ENCODE peak calls at places on chromosomes 5 and 9, in ten cellular contexts. One of them, this sample, is unnamed.

GRCh38 chr5:424259-425110 is 18.5 kb upstream of the EXOC3 start:
- DNase-seq in mesothelial cell of epicardium: no peak
- DNase-seq in stimulated activated CD8-positive, alpha-beta memory T cell treated with anti-CD3 and anti-CD28 coated beads, Interleukin-12 subunit alpha, Interleukin-12 subunit beta, amount 100 ng/mL, for 4 hours: no peak
- DNase-seq in central memory CD8-positive, alpha-beta T cell: no peak
- DNase-seq in NCI-H2227 treated with DMSO at 0.1 percent for 48 hours: no peak
- DNase-seq in PC-3: peak; percentile 35
- DNase-seq in NCI-H1417: no peak
- DNase-seq in myocyte: peak; percentile 71
- DNase-seq in RWPE2: no peak
- DNase-seq in CD8-positive, alpha-beta T cell: no peak
- DNase-seq in this sample: no peak

GRCh38 chr9:84151236-84151635 is 170.6 kb downstream of the RMI1 start:
- DNase-seq in mesothelial cell of epicardium: no peak
- DNase-seq in stimulated activated CD8-positive, alpha-beta memory T cell treated with anti-CD3 and anti-CD28 coated beads, Interleukin-12 subunit alpha, Interleukin-12 subunit beta, amount 100 ng/mL, for 4 hours: no peak
- DNase-seq in central memory CD8-positive, alpha-beta T cell: no peak
- DNase-seq in NCI-H2227 treated with DMSO at 0.1 percent for 48 hours: no peak
- DNase-seq in PC-3: no peak
- DNase-seq in NCI-H1417: no peak
- DNase-seq in myocyte: no peak
- DNase-seq in RWPE2: no peak
- DNase-seq in CD8-positive, alpha-beta T cell: no peak
- DNase-seq in this sample: no peak

GRCh38 chr9:104927216-104927911 is 591 bp downstream of the ABCA1 start:
- DNase-seq in mesothelial cell of epicardium: peak; percentile 61
- DNase-seq in stimulated activated CD8-positive, alpha-beta memory T cell treated with anti-CD3 and anti-CD28 coated beads, Interleukin-12 subunit alpha, Interleukin-12 subunit beta, amount 100 ng/mL, for 4 hours: no peak
- DNase-seq in central memory CD8-positive, alpha-beta T cell: peak; percentile 13
- DNase-seq in NCI-H2227 treated with DMSO at 0.1 percent for 48 hours: no peak
- DNase-seq in PC-3: peak; percentile 39
- DNase-seq in NCI-H1417: peak; percentile 3
- DNase-seq in myocyte: peak; percentile 63
- DNase-seq in RWPE2: no peak
- DNase-seq in CD8-positive, alpha-beta T cell: no peak
- DNase-seq in this sample: peak; percentile 67

GRCh38 chr5:171629221-171630005 is 156.2 kb upstream of the SMIM23 start:
- DNase-seq in mesothelial cell of epicardium: no peak
- DNase-seq in stimulated activated CD8-positive, alpha-beta memory T cell treated with anti-CD3 and anti-CD28 coated beads, Interleukin-12 subunit alpha, Interleukin-12 subunit beta, amount 100 ng/mL, for 4 hours: no peak
- DNase-seq in central memory CD8-positive, alpha-beta T cell: no peak
- DNase-seq in NCI-H2227 treated with DMSO at 0.1 percent for 48 hours: no peak
- DNase-seq in PC-3: peak; percentile 34
- DNase-seq in NCI-H1417: no peak
- DNase-seq in myocyte: no peak
- DNase-seq in RWPE2: no peak
- DNase-seq in CD8-positive, alpha-beta T cell: no peak
- DNase-seq in this sample: peak; percentile 48

GRCh38 chr5:39427633-39428032 is 2.9 kb upstream of the DAB2 start:
- DNase-seq in mesothelial cell of epicardium: no peak
- DNase-seq in stimulated activated CD8-positive, alpha-beta memory T cell treated with anti-CD3 and anti-CD28 coated beads, Interleukin-12 subunit alpha, Interleukin-12 subunit beta, amount 100 ng/mL, for 4 hours: no peak
- DNase-seq in central memory CD8-positive, alpha-beta T cell: no peak
- DNase-seq in NCI-H2227 treated with DMSO at 0.1 percent for 48 hours: no peak
- DNase-seq in PC-3: no peak
- DNase-seq in NCI-H1417: no peak
- DNase-seq in myocyte: no peak
- DNase-seq in RWPE2: no peak
- DNase-seq in CD8-positive, alpha-beta T cell: no peak
- DNase-seq in this sample: no peak

GRCh38 chr9:96075757-96076156 is 200.3 kb downstream of the ERCC6L2 start:
- DNase-seq in mesothelial cell of epicardium: no peak
- DNase-seq in stimulated activated CD8-positive, alpha-beta memory T cell treated with anti-CD3 and anti-CD28 coated beads, Interleukin-12 subunit alpha, Interleukin-12 subunit beta, amount 100 ng/mL, for 4 hours: no peak
- DNase-seq in central memory CD8-positive, alpha-beta T cell: no peak
- DNase-seq in NCI-H2227 treated with DMSO at 0.1 percent for 48 hours: no peak
- DNase-seq in PC-3: no peak
- DNase-seq in NCI-H1417: no peak
- DNase-seq in myocyte: no peak
- DNase-seq in RWPE2: no peak
- DNase-seq in CD8-positive, alpha-beta T cell: no peak
- DNase-seq in this sample: no peak

GRCh38 chr5:169302491-169303118 is 1.7 kb upstream of the SLIT3 start:
- DNase-seq in mesothelial cell of epicardium: peak; percentile 87
- DNase-seq in stimulated activated CD8-positive, alpha-beta memory T cell treated with anti-CD3 and anti-CD28 coated beads, Interleukin-12 subunit alpha, Interleukin-12 subunit beta, amount 100 ng/mL, for 4 hours: no peak
- DNase-seq in central memory CD8-positive, alpha-beta T cell: no peak
- DNase-seq in NCI-H2227 treated with DMSO at 0.1 percent for 48 hours: peak; percentile 29
- DNase-seq in PC-3: peak; percentile 80
- DNase-seq in NCI-H1417: peak; percentile 77
- DNase-seq in myocyte: peak; percentile 69
- DNase-seq in RWPE2: no peak
- DNase-seq in CD8-positive, alpha-beta T cell: peak; percentile 5
- DNase-seq in this sample: peak; percentile 74

GRCh38 chr9:17669206-17669605 is 90.3 kb downstream of the SH3GL2 start:
- DNase-seq in mesothelial cell of epicardium: no peak
- DNase-seq in stimulated activated CD8-positive, alpha-beta memory T cell treated with anti-CD3 and anti-CD28 coated beads, Interleukin-12 subunit alpha, Interleukin-12 subunit beta, amount 100 ng/mL, for 4 hours: no peak
- DNase-seq in central memory CD8-positive, alpha-beta T cell: no peak
- DNase-seq in NCI-H2227 treated with DMSO at 0.1 percent for 48 hours: no peak
- DNase-seq in PC-3: no peak
- DNase-seq in NCI-H1417: no peak
- DNase-seq in myocyte: no peak
- DNase-seq in RWPE2: no peak
- DNase-seq in CD8-positive, alpha-beta T cell: no peak
- DNase-seq in this sample: no peak

GRCh38 chr5:10138385-10139057 is 111.2 kb downstream of the ATPSCKMT start:
- DNase-seq in mesothelial cell of epicardium: no peak
- DNase-seq in stimulated activated CD8-positive, alpha-beta memory T cell treated with anti-CD3 and anti-CD28 coated beads, Interleukin-12 subunit alpha, Interleukin-12 subunit beta, amount 100 ng/mL, for 4 hours: no peak
- DNase-seq in central memory CD8-positive, alpha-beta T cell: no peak
- DNase-seq in NCI-H2227 treated with DMSO at 0.1 percent for 48 hours: no peak
- DNase-seq in PC-3: no peak
- DNase-seq in NCI-H1417: no peak
- DNase-seq in myocyte: no peak
- DNase-seq in RWPE2: no peak
- DNase-seq in CD8-positive, alpha-beta T cell: no peak
- DNase-seq in this sample: no peak

GRCh38 chr9:4866239-4866969 is 73.7 kb downstream of the RCL1 start:
- DNase-seq in mesothelial cell of epicardium: no peak
- DNase-seq in stimulated activated CD8-positive, alpha-beta memory T cell treated with anti-CD3 and anti-CD28 coated beads, Interleukin-12 subunit alpha, Interleukin-12 subunit beta, amount 100 ng/mL, for 4 hours: no peak
- DNase-seq in central memory CD8-positive, alpha-beta T cell: no peak
- DNase-seq in NCI-H2227 treated with DMSO at 0.1 percent for 48 hours: no peak
- DNase-seq in PC-3: peak; percentile 73
- DNase-seq in NCI-H1417: no peak
- DNase-seq in myocyte: no peak
- DNase-seq in RWPE2: no peak
- DNase-seq in CD8-positive, alpha-beta T cell: no peak
- DNase-seq in this sample: no peak

GRCh38 chr9:3478549-3478953 is 47.2 kb downstream of the RFX3 start:
- DNase-seq in mesothelial cell of epicardium: no peak
- DNase-seq in stimulated activated CD8-positive, alpha-beta memory T cell treated with anti-CD3 and anti-CD28 coated beads, Interleukin-12 subunit alpha, Interleukin-12 subunit beta, amount 100 ng/mL, for 4 hours: no peak
- DNase-seq in central memory CD8-positive, alpha-beta T cell: no peak
- DNase-seq in NCI-H2227 treated with DMSO at 0.1 percent for 48 hours: no peak
- DNase-seq in PC-3: peak; percentile 27
- DNase-seq in NCI-H1417: no peak
- DNase-seq in myocyte: no peak
- DNase-seq in RWPE2: no peak
- DNase-seq in CD8-positive, alpha-beta T cell: no peak
- DNase-seq in this sample: peak; percentile 82

GRCh38 chr5:132466453-132467291 is 23.9 kb downstream of the IRF1 start:
- DNase-seq in mesothelial cell of epicardium: no peak
- DNase-seq in stimulated activated CD8-positive, alpha-beta memory T cell treated with anti-CD3 and anti-CD28 coated beads, Interleukin-12 subunit alpha, Interleukin-12 subunit beta, amount 100 ng/mL, for 4 hours: no peak
- DNase-seq in central memory CD8-positive, alpha-beta T cell: no peak
- DNase-seq in NCI-H2227 treated with DMSO at 0.1 percent for 48 hours: no peak
- DNase-seq in PC-3: no peak
- DNase-seq in NCI-H1417: no peak
- DNase-seq in myocyte: peak; percentile 81
- DNase-seq in RWPE2: peak; percentile 89
- DNase-seq in CD8-positive, alpha-beta T cell: peak; percentile 53
- DNase-seq in this sample: peak; percentile 18

GRCh38 chr9:74001382-74001781 is 495.8 kb upstream of the RORB start:
- DNase-seq in mesothelial cell of epicardium: no peak
- DNase-seq in stimulated activated CD8-positive, alpha-beta memory T cell treated with anti-CD3 and anti-CD28 coated beads, Interleukin-12 subunit alpha, Interleukin-12 subunit beta, amount 100 ng/mL, for 4 hours: no peak
- DNase-seq in central memory CD8-positive, alpha-beta T cell: no peak
- DNase-seq in NCI-H2227 treated with DMSO at 0.1 percent for 48 hours: no peak
- DNase-seq in PC-3: no peak
- DNase-seq in NCI-H1417: no peak
- DNase-seq in myocyte: no peak
- DNase-seq in RWPE2: no peak
- DNase-seq in CD8-positive, alpha-beta T cell: no peak
- DNase-seq in this sample: no peak

GRCh38 chr9:124267271-124267807 is 9.6 kb downstream of the NEK6 start:
- DNase-seq in mesothelial cell of epicardium: no peak
- DNase-seq in stimulated activated CD8-positive, alpha-beta memory T cell treated with anti-CD3 and anti-CD28 coated beads, Interleukin-12 subunit alpha, Interleukin-12 subunit beta, amount 100 ng/mL, for 4 hours: no peak
- DNase-seq in central memory CD8-positive, alpha-beta T cell: no peak
- DNase-seq in NCI-H2227 treated with DMSO at 0.1 percent for 48 hours: no peak
- DNase-seq in PC-3: peak; percentile 88
- DNase-seq in NCI-H1417: peak; percentile 2
- DNase-seq in myocyte: peak; percentile 96
- DNase-seq in RWPE2: peak; percentile 87
- DNase-seq in CD8-positive, alpha-beta T cell: no peak
- DNase-seq in this sample: peak; percentile 89

GRCh38 chr5:32308951-32309350 is 3.8 kb downstream of the MTMR12 start:
- DNase-seq in mesothelial cell of epicardium: no peak
- DNase-seq in stimulated activated CD8-positive, alpha-beta memory T cell treated with anti-CD3 and anti-CD28 coated beads, Interleukin-12 subunit alpha, Interleukin-12 subunit beta, amount 100 ng/mL, for 4 hours: no peak
- DNase-seq in central memory CD8-positive, alpha-beta T cell: no peak
- DNase-seq in NCI-H2227 treated with DMSO at 0.1 percent for 48 hours: no peak
- DNase-seq in PC-3: no peak
- DNase-seq in NCI-H1417: no peak
- DNase-seq in myocyte: peak; percentile 65
- DNase-seq in RWPE2: no peak
- DNase-seq in CD8-positive, alpha-beta T cell: no peak
- DNase-seq in this sample: no peak

GRCh38 chr9:19122490-19123042 is 4.7 kb downstream of the PLIN2 start:
- DNase-seq in mesothelial cell of epicardium: no peak
- DNase-seq in stimulated activated CD8-positive, alpha-beta memory T cell treated with anti-CD3 and anti-CD28 coated beads, Interleukin-12 subunit alpha, Interleukin-12 subunit beta, amount 100 ng/mL, for 4 hours: no peak
- DNase-seq in central memory CD8-positive, alpha-beta T cell: no peak
- DNase-seq in NCI-H2227 treated with DMSO at 0.1 percent for 48 hours: no peak
- DNase-seq in PC-3: no peak
- DNase-seq in NCI-H1417: no peak
- DNase-seq in myocyte: no peak
- DNase-seq in RWPE2: no peak
- DNase-seq in CD8-positive, alpha-beta T cell: no peak
- DNase-seq in this sample: no peak

GRCh38 chr5:34959323-34959722 is 30.0 kb downstream of the DNAJC21 start:
- DNase-seq in mesothelial cell of epicardium: no peak
- DNase-seq in stimulated activated CD8-positive, alpha-beta memory T cell treated with anti-CD3 and anti-CD28 coated beads, Interleukin-12 subunit alpha, Interleukin-12 subunit beta, amount 100 ng/mL, for 4 hours: no peak
- DNase-seq in central memory CD8-positive, alpha-beta T cell: no peak
- DNase-seq in NCI-H2227 treated with DMSO at 0.1 percent for 48 hours: no peak
- DNase-seq in PC-3: peak; percentile 75
- DNase-seq in NCI-H1417: no peak
- DNase-seq in myocyte: no peak
- DNase-seq in RWPE2: no peak
- DNase-seq in CD8-positive, alpha-beta T cell: no peak
- DNase-seq in this sample: no peak

GRCh38 chr5:9188131-9188530 is 357.7 kb downstream of the SEMA5A start:
- DNase-seq in mesothelial cell of epicardium: no peak
- DNase-seq in stimulated activated CD8-positive, alpha-beta memory T cell treated with anti-CD3 and anti-CD28 coated beads, Interleukin-12 subunit alpha, Interleukin-12 subunit beta, amount 100 ng/mL, for 4 hours: no peak
- DNase-seq in central memory CD8-positive, alpha-beta T cell: no peak
- DNase-seq in NCI-H2227 treated with DMSO at 0.1 percent for 48 hours: no peak
- DNase-seq in PC-3: peak; percentile 61
- DNase-seq in NCI-H1417: no peak
- DNase-seq in myocyte: peak; percentile 52
- DNase-seq in RWPE2: no peak
- DNase-seq in CD8-positive, alpha-beta T cell: no peak
- DNase-seq in this sample: no peak

GRCh38 chr9:111959960-111960359 is 63.3 kb downstream of the UGCG start:
- DNase-seq in mesothelial cell of epicardium: no peak
- DNase-seq in stimulated activated CD8-positive, alpha-beta memory T cell treated with anti-CD3 and anti-CD28 coated beads, Interleukin-12 subunit alpha, Interleukin-12 subunit beta, amount 100 ng/mL, for 4 hours: no peak
- DNase-seq in central memory CD8-positive, alpha-beta T cell: no peak
- DNase-seq in NCI-H2227 treated with DMSO at 0.1 percent for 48 hours: no peak
- DNase-seq in PC-3: peak; percentile 45
- DNase-seq in NCI-H1417: no peak
- DNase-seq in myocyte: no peak
- DNase-seq in RWPE2: no peak
- DNase-seq in CD8-positive, alpha-beta T cell: no peak
- DNase-seq in this sample: no peak

GRCh38 chr5:72767289-72768010 is 49.0 kb upstream of the TNPO1 start:
- DNase-seq in mesothelial cell of epicardium: no peak
- DNase-seq in stimulated activated CD8-positive, alpha-beta memory T cell treated with anti-CD3 and anti-CD28 coated beads, Interleukin-12 subunit alpha, Interleukin-12 subunit beta, amount 100 ng/mL, for 4 hours: no peak
- DNase-seq in central memory CD8-positive, alpha-beta T cell: no peak
- DNase-seq in NCI-H2227 treated with DMSO at 0.1 percent for 48 hours: peak; percentile 8
- DNase-seq in PC-3: peak; percentile 63
- DNase-seq in NCI-H1417: no peak
- DNase-seq in myocyte: no peak
- DNase-seq in RWPE2: no peak
- DNase-seq in CD8-positive, alpha-beta T cell: no peak
- DNase-seq in this sample: peak; percentile 80

GRCh38 chr9:83526901-83527300 is 11.3 kb downstream of the FRMD3 start:
- DNase-seq in mesothelial cell of epicardium: no peak
- DNase-seq in stimulated activated CD8-positive, alpha-beta memory T cell treated with anti-CD3 and anti-CD28 coated beads, Interleukin-12 subunit alpha, Interleukin-12 subunit beta, amount 100 ng/mL, for 4 hours: no peak
- DNase-seq in central memory CD8-positive, alpha-beta T cell: no peak
- DNase-seq in NCI-H2227 treated with DMSO at 0.1 percent for 48 hours: no peak
- DNase-seq in PC-3: no peak
- DNase-seq in NCI-H1417: no peak
- DNase-seq in myocyte: no peak
- DNase-seq in RWPE2: no peak
- DNase-seq in CD8-positive, alpha-beta T cell: no peak
- DNase-seq in this sample: peak; percentile 88

GRCh38 chr9:112700080-112700479 is 17.8 kb downstream of the INIP start:
- DNase-seq in mesothelial cell of epicardium: no peak
- DNase-seq in stimulated activated CD8-positive, alpha-beta memory T cell treated with anti-CD3 and anti-CD28 coated beads, Interleukin-12 subunit alpha, Interleukin-12 subunit beta, amount 100 ng/mL, for 4 hours: no peak
- DNase-seq in central memory CD8-positive, alpha-beta T cell: no peak
- DNase-seq in NCI-H2227 treated with DMSO at 0.1 percent for 48 hours: no peak
- DNase-seq in PC-3: no peak
- DNase-seq in NCI-H1417: no peak
- DNase-seq in myocyte: no peak
- DNase-seq in RWPE2: no peak
- DNase-seq in CD8-positive, alpha-beta T cell: no peak
- DNase-seq in this sample: no peak

GRCh38 chr5:55923177-55923872 is 71.4 kb downstream of the IL6ST start:
- DNase-seq in mesothelial cell of epicardium: no peak
- DNase-seq in stimulated activated CD8-positive, alpha-beta memory T cell treated with anti-CD3 and anti-CD28 coated beads, Interleukin-12 subunit alpha, Interleukin-12 subunit beta, amount 100 ng/mL, for 4 hours: no peak
- DNase-seq in central memory CD8-positive, alpha-beta T cell: no peak
- DNase-seq in NCI-H2227 treated with DMSO at 0.1 percent for 48 hours: no peak
- DNase-seq in PC-3: peak; percentile 46
- DNase-seq in NCI-H1417: peak; percentile 23
- DNase-seq in myocyte: peak; percentile 47
- DNase-seq in RWPE2: no peak
- DNase-seq in CD8-positive, alpha-beta T cell: no peak
- DNase-seq in this sample: peak; percentile 38

GRCh38 chr5:124599048-124599973 is 147.1 kb downstream of the ZNF608 start:
- DNase-seq in mesothelial cell of epicardium: no peak
- DNase-seq in stimulated activated CD8-positive, alpha-beta memory T cell treated with anti-CD3 and anti-CD28 coated beads, Interleukin-12 subunit alpha, Interleukin-12 subunit beta, amount 100 ng/mL, for 4 hours: no peak
- DNase-seq in central memory CD8-positive, alpha-beta T cell: no peak
- DNase-seq in NCI-H2227 treated with DMSO at 0.1 percent for 48 hours: no peak
- DNase-seq in PC-3: peak; percentile 48
- DNase-seq in NCI-H1417: no peak
- DNase-seq in myocyte: peak; percentile 88
- DNase-seq in RWPE2: no peak
- DNase-seq in CD8-positive, alpha-beta T cell: no peak
- DNase-seq in this sample: peak; percentile 96

GRCh38 chr5:83097582-83098265 is 20.4 kb downstream of the XRCC4 start:
- DNase-seq in mesothelial cell of epicardium: no peak
- DNase-seq in stimulated activated CD8-positive, alpha-beta memory T cell treated with anti-CD3 and anti-CD28 coated beads, Interleukin-12 subunit alpha, Interleukin-12 subunit beta, amount 100 ng/mL, for 4 hours: no peak
- DNase-seq in central memory CD8-positive, alpha-beta T cell: no peak
- DNase-seq in NCI-H2227 treated with DMSO at 0.1 percent for 48 hours: no peak
- DNase-seq in PC-3: peak; percentile 65
- DNase-seq in NCI-H1417: peak; percentile 10
- DNase-seq in myocyte: peak; percentile 76
- DNase-seq in RWPE2: no peak
- DNase-seq in CD8-positive, alpha-beta T cell: no peak
- DNase-seq in this sample: no peak

GRCh38 chr9:134915046-134915930 is 2.4 kb downstream of the FCN1 start:
- DNase-seq in mesothelial cell of epicardium: peak; percentile 29
- DNase-seq in stimulated activated CD8-positive, alpha-beta memory T cell treated with anti-CD3 and anti-CD28 coated beads, Interleukin-12 subunit alpha, Interleukin-12 subunit beta, amount 100 ng/mL, for 4 hours: no peak
- DNase-seq in central memory CD8-positive, alpha-beta T cell: no peak
- DNase-seq in NCI-H2227 treated with DMSO at 0.1 percent for 48 hours: no peak
- DNase-seq in PC-3: no peak
- DNase-seq in NCI-H1417: no peak
- DNase-seq in myocyte: no peak
- DNase-seq in RWPE2: no peak
- DNase-seq in CD8-positive, alpha-beta T cell: no peak
- DNase-seq in this sample: no peak